ENCODE peak calls at places on chromosomes 11 and 22, in seven cellular contexts. T is retina; Q is SW 1271; P is DMS79 treated with DMSO at 0.1 percent for 48 hours; A is stimulated activated CD4-positive, alpha-beta T cell treated with anti-CD3 and anti-CD28 coated beads, Interleukin-4, amount 100 ng/mL, for 1 hour; F is EH; N is naive thymus-derived CD8-positive, alpha-beta T cell. C is an unnamed sample.

GRCh38 chr11:110297082-110297725 is 790 bp upstream of the RDX start:
- DNase-seq in T (no peak), Q (no peak), P (no peak), A (no peak), F (peak; percentile 35), N (peak; percentile 9), C (no peak)

GRCh38 chr22:38239101-38239761 is 33.6 kb downstream of the TMEM184B start:
- DNase-seq in T (no peak), Q (peak; percentile 43), P (no peak), A (no peak), F (peak; percentile 99), N (no peak), C (no peak)

GRCh38 chr22:50434849-50435700 is 39.8 kb downstream of the SBF1 start:
- DNase-seq in T (no peak), Q (no peak), P (no peak), A (no peak), F (no peak), N (no peak), C (no peak)

GRCh38 chr22:48856308-48856615 is 971.4 kb downstream of the BRD1 start:
- DNase-seq in T (no peak), Q (no peak), P (no peak), A (no peak), F (no peak), N (no peak), C (no peak)

GRCh38 chr22:36328635-36329216 is 59.0 kb downstream of the MYH9 start:
- DNase-seq in T (peak; percentile 40), Q (no peak), P (peak; percentile 27), A (peak; percentile 37), F (peak; percentile 93), N (no peak), C (peak; percentile 27)

GRCh38 chr11:82969811-82970210 is 68.3 kb downstream of the DDIAS start:
- DNase-seq in T (no peak), Q (no peak), P (no peak), A (no peak), F (no peak), N (no peak), C (no peak)

GRCh38 chr11:75858613-75859012 is 43.6 kb downstream of the UVRAG start:
- DNase-seq in T (no peak), Q (no peak), P (no peak), A (no peak), F (peak; percentile 74), N (no peak), C (no peak)

GRCh38 chr22:20583471-20583922 is 76.1 kb downstream of the MED15 start:
- DNase-seq in T (no peak), Q (no peak), P (no peak), A (no peak), F (no peak), N (no peak), C (no peak)

GRCh38 chr11:1749787-1750351 is 526 bp downstream of the IFITM10 start:
- DNase-seq in T (peak; percentile 29), Q (no peak), P (no peak), A (no peak), F (peak; percentile 79), N (no peak), C (no peak)

C was measured in stimulated activated naive CD4-positive, alpha-beta T cell treated with Interleukin-2 at 50 U/mL for 16 hours.